ENCODE peak calls at places on chromosome 10, in five cellular contexts. One of them, this sample, is unnamed.

GRCh38 chr10:6924166-6924565 is 344.1 kb upstream of the PRKCQ start:
- DNase-seq in H1: no peak
- DNase-seq in stomach: no peak
- DNase-seq in upper lobe of left lung: no peak
- DNase-seq in tibial nerve: no peak
- DNase-seq in this sample: no peak

GRCh38 chr10:76581685-76582084 is 1055.9 kb downstream of the KCNMA1 start:
- DNase-seq in H1: no peak
- DNase-seq in stomach: no peak
- DNase-seq in upper lobe of left lung: no peak
- DNase-seq in tibial nerve: no peak
- DNase-seq in this sample: no peak

GRCh38 chr10:122147731-122148130 is 123.4 kb upstream of the BTBD16 start:
- DNase-seq in H1: no peak
- DNase-seq in stomach: no peak
- DNase-seq in upper lobe of left lung: no peak
- DNase-seq in tibial nerve: no peak
- DNase-seq in this sample: no peak

GRCh38 chr10:34061846-34062245 is 727.4 kb upstream of the NRP1 start:
- DNase-seq in H1: no peak
- DNase-seq in stomach: no peak
- DNase-seq in upper lobe of left lung: no peak
- DNase-seq in tibial nerve: no peak
- DNase-seq in this sample: no peak

GRCh38 chr10:91389636-91390512 is 20.3 kb upstream of the HECTD2 start:
- DNase-seq in H1: no peak
- DNase-seq in stomach: no peak
- DNase-seq in upper lobe of left lung: no peak
- DNase-seq in tibial nerve: peak; percentile 56
- DNase-seq in this sample: no peak

GRCh38 chr10:16777473-16778370 is 39.5 kb downstream of the RSU1 start:
- DNase-seq in H1: no peak
- DNase-seq in stomach: no peak
- DNase-seq in upper lobe of left lung: no peak
- DNase-seq in tibial nerve: no peak
- DNase-seq in this sample: no peak

GRCh38 chr10:85851300-85851699 is 515.3 kb downstream of the GRID1 start:
- DNase-seq in H1: no peak
- DNase-seq in stomach: no peak
- DNase-seq in upper lobe of left lung: no peak
- DNase-seq in tibial nerve: no peak
- DNase-seq in this sample: no peak

GRCh38 chr10:96577037-96577436 is 9.8 kb downstream of the TM9SF3 start:
- DNase-seq in H1: no peak
- DNase-seq in stomach: no peak
- DNase-seq in upper lobe of left lung: no peak
- DNase-seq in tibial nerve: no peak
- DNase-seq in this sample: no peak

GRCh38 chr10:47364366-47364765 is 16.2 kb downstream of the RBP3 start:
- DNase-seq in H1: no peak
- DNase-seq in stomach: no peak
- DNase-seq in upper lobe of left lung: no peak
- DNase-seq in tibial nerve: no peak
- DNase-seq in this sample: no peak

GRCh38 chr10:4083509-4084003 is 298.5 kb upstream of the KLF6 start:
- DNase-seq in H1: no peak
- DNase-seq in stomach: no peak
- DNase-seq in upper lobe of left lung: no peak
- DNase-seq in tibial nerve: peak; percentile 29
- DNase-seq in this sample: no peak

GRCh38 chr10:69051303-69051702 is 36.6 kb upstream of the SRGN start:
- DNase-seq in H1: no peak
- DNase-seq in stomach: no peak
- DNase-seq in upper lobe of left lung: no peak
- DNase-seq in tibial nerve: no peak
- DNase-seq in this sample: no peak

GRCh38 chr10:97762056-97762455 is 9.7 kb downstream of the SFRP5 start:
- DNase-seq in H1: no peak
- DNase-seq in stomach: no peak
- DNase-seq in upper lobe of left lung: no peak
- DNase-seq in tibial nerve: no peak
- DNase-seq in this sample: no peak

GRCh38 chr10:122376364-122376961 is 2.0 kb downstream of the PLEKHA1 start:
- DNase-seq in H1: no peak
- DNase-seq in stomach: no peak
- DNase-seq in upper lobe of left lung: peak; percentile 54
- DNase-seq in tibial nerve: no peak
- DNase-seq in this sample: no peak

GRCh38 chr10:100562806-100563293 is 27.1 kb downstream of the HIF1AN start:
- DNase-seq in H1: peak; percentile 33
- DNase-seq in stomach: no peak
- DNase-seq in upper lobe of left lung: peak; percentile 77
- DNase-seq in tibial nerve: no peak
- DNase-seq in this sample: no peak

DNA sequence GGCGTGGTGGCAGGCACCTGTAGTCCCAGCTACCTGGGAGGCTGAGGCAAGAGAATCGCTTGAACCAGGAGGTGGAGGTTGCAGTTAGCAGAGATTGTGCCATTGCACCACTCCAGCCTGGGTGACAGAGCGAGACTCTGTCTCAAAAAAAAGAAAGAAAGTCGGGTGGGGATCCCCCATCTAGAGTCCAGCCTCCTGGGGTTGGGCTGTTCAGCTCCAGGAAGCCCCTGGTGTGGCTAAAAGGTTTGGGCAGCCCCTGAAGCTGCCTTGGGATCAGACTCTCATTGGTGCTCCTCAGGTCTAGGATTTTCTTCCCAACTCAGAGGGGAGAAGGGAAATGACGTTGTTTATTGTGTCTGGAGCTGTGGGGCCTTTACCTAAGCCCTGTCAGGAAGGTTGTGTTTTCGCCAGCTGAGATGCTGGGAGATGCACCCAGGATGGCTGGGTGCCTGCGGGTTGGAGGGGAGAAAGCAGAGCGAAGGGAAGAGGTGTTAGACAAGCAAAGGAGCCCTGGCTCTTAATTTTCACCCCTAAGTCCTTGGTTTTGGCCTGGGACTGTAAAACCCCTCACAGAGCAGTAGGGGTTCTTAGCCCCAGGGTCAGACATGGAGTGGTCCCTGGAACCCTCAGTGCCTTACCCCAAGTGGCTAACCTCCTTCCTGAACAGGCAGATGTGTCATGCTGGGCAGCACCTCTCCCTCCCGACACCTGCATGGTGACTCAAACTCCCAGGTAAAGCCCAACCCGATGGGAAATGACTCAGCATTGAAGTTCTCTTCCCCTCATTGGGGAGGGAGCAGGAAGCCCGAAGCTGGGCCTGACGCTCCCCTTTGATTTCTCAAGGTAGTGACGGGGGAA is 21.1 kb downstream of the PLAU start:
- DNase-seq in H1: peak; percentile 67
- DNase-seq in stomach: peak; percentile 55
- DNase-seq in upper lobe of left lung: no peak
- DNase-seq in tibial nerve: no peak
- DNase-seq in this sample: no peak
- TF ChIP-seq EP300 in H1: peak; percentile 71
- TF ChIP-seq EP300 in stomach: no peak
- TF ChIP-seq EP300 in upper lobe of left lung: no peak
- TF ChIP-seq EP300 in tibial nerve: no peak
- TF ChIP-seq EP300 in this sample: no peak

GRCh38 chr10:79089579-79090110 is 20.9 kb downstream of the ZMIZ1 start:
- DNase-seq in H1: no peak
- DNase-seq in stomach: no peak
- DNase-seq in upper lobe of left lung: no peak
- DNase-seq in tibial nerve: no peak
- DNase-seq in this sample: no peak
- TF ChIP-seq EP300 in H1: no peak
- TF ChIP-seq EP300 in stomach: no peak
- TF ChIP-seq EP300 in upper lobe of left lung: no peak
- TF ChIP-seq EP300 in tibial nerve: no peak
- TF ChIP-seq EP300 in this sample: no peak

GRCh38 chr10:651700-652099 is 37.8 kb downstream of the DIP2C start:
- DNase-seq in H1: no peak
- DNase-seq in stomach: no peak
- DNase-seq in upper lobe of left lung: peak; percentile 28
- DNase-seq in tibial nerve: no peak
- DNase-seq in this sample: no peak

GRCh38 chr10:650691-651615 is 38.5 kb downstream of the DIP2C start:
- DNase-seq in H1: no peak
- DNase-seq in stomach: no peak
- DNase-seq in upper lobe of left lung: peak; percentile 35
- DNase-seq in tibial nerve: no peak
- DNase-seq in this sample: peak; percentile 57

GRCh38 chr10:649445-649797 is 40.0 kb downstream of the DIP2C start:
- DNase-seq in H1: no peak
- DNase-seq in stomach: no peak
- DNase-seq in upper lobe of left lung: no peak
- DNase-seq in tibial nerve: no peak
- DNase-seq in this sample: no peak

GRCh38 chr10:652226-652625 is 37.2 kb downstream of the DIP2C start:
- DNase-seq in H1: no peak
- DNase-seq in stomach: no peak
- DNase-seq in upper lobe of left lung: peak; percentile 41
- DNase-seq in tibial nerve: no peak
- DNase-seq in this sample: no peak

GRCh38 chr10:649798-650690 is 39.4 kb downstream of the DIP2C start:
- DNase-seq in H1: no peak
- DNase-seq in stomach: peak; percentile 87
- DNase-seq in upper lobe of left lung: no peak
- DNase-seq in tibial nerve: no peak
- DNase-seq in this sample: no peak
- TF ChIP-seq EP300 in H1: no peak
- TF ChIP-seq EP300 in stomach: peak; percentile 98
- TF ChIP-seq EP300 in upper lobe of left lung: no peak
- TF ChIP-seq EP300 in tibial nerve: peak; percentile 70
- TF ChIP-seq EP300 in this sample: peak; percentile 85

DNA sequence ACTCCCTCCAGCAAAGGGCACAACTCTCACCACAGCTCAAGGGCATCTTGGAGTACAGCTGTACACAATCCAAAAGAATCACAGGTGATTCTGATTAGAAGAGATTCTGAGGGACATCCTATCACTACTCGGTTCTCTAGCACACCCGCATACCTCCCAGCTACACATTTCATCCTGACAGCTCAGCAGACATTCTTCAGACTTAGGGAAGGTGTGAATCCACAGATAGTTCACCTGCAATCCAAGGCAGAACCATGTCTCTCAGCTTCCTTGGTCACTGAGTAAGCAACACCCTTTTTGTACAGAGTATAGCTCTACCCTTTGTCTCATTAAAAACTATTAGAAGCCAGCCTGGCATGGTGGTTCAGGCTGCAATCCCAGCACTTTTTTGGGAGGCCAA is 26.8 kb upstream of the FBXW4 start:
- DNase-seq in H1: no peak
- DNase-seq in stomach: no peak
- DNase-seq in upper lobe of left lung: no peak
- DNase-seq in tibial nerve: no peak
- DNase-seq in this sample: no peak
- TF ChIP-seq EP300 in H1: no peak
- TF ChIP-seq EP300 in stomach: no peak
- TF ChIP-seq EP300 in upper lobe of left lung: no peak
- TF ChIP-seq EP300 in tibial nerve: no peak
- TF ChIP-seq EP300 in this sample: no peak

GRCh38 chr10:43436291-43437140 is at the start of gene ZNF487:
- DNase-seq in H1: peak; percentile 51
- DNase-seq in stomach: peak; percentile 91
- DNase-seq in upper lobe of left lung: peak; percentile 99
- DNase-seq in tibial nerve: peak; percentile 73
- DNase-seq in this sample: peak; percentile 93
- TF ChIP-seq EP300 in H1: no peak
- TF ChIP-seq EP300 in stomach: peak; percentile 41
- TF ChIP-seq EP300 in upper lobe of left lung: no peak
- TF ChIP-seq EP300 in tibial nerve: peak; percentile 97
- TF ChIP-seq EP300 in this sample: no peak

GRCh38 chr10:103758294-103758681 is 97.1 kb downstream of the SH3PXD2A start:
- DNase-seq in H1: no peak
- DNase-seq in stomach: no peak
- DNase-seq in upper lobe of left lung: no peak
- DNase-seq in tibial nerve: no peak
- DNase-seq in this sample: no peak
- TF ChIP-seq EP300 in H1: no peak
- TF ChIP-seq EP300 in stomach: no peak
- TF ChIP-seq EP300 in upper lobe of left lung: no peak
- TF ChIP-seq EP300 in tibial nerve: no peak
- TF ChIP-seq EP300 in this sample: no peak

GRCh38 chr10:131072651-131073468 is 238.7 kb downstream of the TCERG1L start:
- DNase-seq in H1: no peak
- DNase-seq in stomach: no peak
- DNase-seq in upper lobe of left lung: no peak
- DNase-seq in tibial nerve: no peak
- DNase-seq in this sample: no peak

GRCh38 chr10:131073469-131074060 is 238.0 kb downstream of the TCERG1L start:
- DNase-seq in H1: no peak
- DNase-seq in stomach: no peak
- DNase-seq in upper lobe of left lung: peak; percentile 55
- DNase-seq in tibial nerve: no peak
- DNase-seq in this sample: peak; percentile 72

GRCh38 chr10:131070856-131071255 is 240.7 kb downstream of the TCERG1L start:
- DNase-seq in H1: no peak
- DNase-seq in stomach: no peak
- DNase-seq in upper lobe of left lung: peak; percentile 39
- DNase-seq in tibial nerve: no peak
- DNase-seq in this sample: peak; percentile 60

GRCh38 chr10:131068760-131069159 is 242.8 kb downstream of the TCERG1L start:
- DNase-seq in H1: no peak
- DNase-seq in stomach: no peak
- DNase-seq in upper lobe of left lung: no peak
- DNase-seq in tibial nerve: no peak
- DNase-seq in this sample: peak; percentile 34

GRCh38 chr10:131071721-131072120 is 239.8 kb downstream of the TCERG1L start:
- DNase-seq in H1: no peak
- DNase-seq in stomach: no peak
- DNase-seq in upper lobe of left lung: no peak
- DNase-seq in tibial nerve: no peak
- DNase-seq in this sample: no peak
- TF ChIP-seq EP300 in H1: no peak
- TF ChIP-seq EP300 in stomach: no peak
- TF ChIP-seq EP300 in upper lobe of left lung: no peak
- TF ChIP-seq EP300 in tibial nerve: no peak
- TF ChIP-seq EP300 in this sample: no peak